ENCODE peak calls at places on chromosomes 7 and 10, in nine cellular contexts. X is nephron progenitor cell; E is AG09309; F is tibial artery; Q is colonic mucosa; T is stimulated activated CD4-positive, alpha-beta T cell treated with anti-CD3 and anti-CD28 coated beads, TNF-alpha, amount 100 ng/mL, for 24 hours; Y is OCI-LY7; Z is WTC11; J is naive thymus-derived CD8-positive, alpha-beta T cell. W is an unnamed sample.
A peak's percentile ranks its signal among the peaks of the same experiment; 100 is the strongest.

GRCh38 chr7:71636329-71636728 is 504.4 kb downstream of the GALNT17 start:
- DNase-seq in X (no peak), E (no peak), F (no peak), Q (no peak), T (no peak), Y (no peak), Z (peak; percentile 25), J (no peak), W (no peak)

GRCh38 chr10:34528320-34528719 is 286.8 kb downstream of the PARD3 start:
- DNase-seq in X (no peak), E (peak; percentile 81), F (no peak), Q (no peak), T (no peak), Y (no peak), Z (peak; percentile 27), J (no peak), W (no peak)

GRCh38 chr7:84714765-84715164 is 472.1 kb downstream of the SEMA3D start:
- DNase-seq in X (no peak), E (no peak), F (no peak), Q (no peak), T (no peak), Y (no peak), Z (no peak), J (no peak), W (no peak)

GRCh38 chr10:36171546-36171945 is 529.5 kb upstream of the FZD8 start:
- DNase-seq in X (no peak), E (no peak), F (no peak), Q (no peak), T (no peak), Y (no peak), Z (no peak), J (no peak), W (no peak)

GRCh38 chr7:46446151-46446550 is 525.1 kb upstream of the IGFBP3 start:
- DNase-seq in X (no peak), E (no peak), F (no peak), Q (no peak), T (no peak), Y (no peak), Z (no peak), J (no peak), W (no peak)

GRCh38 chr7:1394371-1394770 is 64.9 kb downstream of the MICALL2 start:
- DNase-seq in X (no peak), E (no peak), F (no peak), Q (no peak), T (no peak), Y (no peak), Z (no peak), J (no peak), W (no peak)

GRCh38 chr10:121880842-121881423 is 46.9 kb downstream of the ATE1 start:
- DNase-seq in X (no peak), E (no peak), F (no peak), Q (no peak), T (no peak), Y (peak; percentile 41), Z (no peak), J (no peak), W (no peak)

GRCh38 chr7:148783801-148784527 is 85.3 kb downstream of the CUL1 start:
- DNase-seq in X (no peak), E (no peak), F (no peak), Q (no peak), T (no peak), Y (no peak), Z (no peak), J (no peak), W (no peak)

GRCh38 chr10:60513281-60513680 is 123.6 kb upstream of the ANK3 start:
- DNase-seq in X (no peak), E (no peak), F (no peak), Q (no peak), T (no peak), Y (peak; percentile 13), Z (no peak), J (no peak), W (no peak)

GRCh38 chr10:113557389-113558321 is 4.8 kb downstream of the HABP2 start:
- DNase-seq in X (no peak), E (no peak), F (no peak), Q (no peak), T (no peak), Y (no peak), Z (peak; percentile 14), J (no peak), W (peak; percentile 54)

GRCh38 chr7:1586827-1587705 is 17.2 kb upstream of the PSMG3 start:
- DNase-seq in X (no peak), E (no peak), F (no peak), Q (no peak), T (no peak), Y (no peak), Z (no peak), J (no peak), W (no peak)

GRCh38 chr10:3401491-3401938 is 228.9 kb upstream of the PITRM1 start:
- DNase-seq in X (no peak), E (peak; percentile 74), F (no peak), Q (no peak), T (no peak), Y (no peak), Z (no peak), J (no peak), W (no peak)

GRCh38 chr10:75400769-75401568 is 595 bp downstream of the ZNF503 start:
- DNase-seq in X (peak; percentile 66), E (no peak), F (peak; percentile 62), Q (peak; percentile 61), T (no peak), Y (no peak), Z (peak; percentile 59), J (no peak), W (peak; percentile 73)

GRCh38 chr7:49803812-49804211 is 30.4 kb downstream of the VWC2 start:
- DNase-seq in X (no peak), E (no peak), F (no peak), Q (no peak), T (no peak), Y (no peak), Z (no peak), J (no peak), W (no peak)

GRCh38 chr10:80501913-80502521 is 35.7 kb upstream of the SH2D4B start:
- DNase-seq in X (no peak), E (no peak), F (no peak), Q (no peak), T (no peak), Y (no peak), Z (no peak), J (no peak), W (no peak)

GRCh38 chr7:31640329-31640728 is 46.7 kb upstream of the PPP1R17 start:
- DNase-seq in X (no peak), E (no peak), F (no peak), Q (no peak), T (no peak), Y (no peak), Z (no peak), J (no peak), W (no peak)

GRCh38 chr7:124276005-124276606 is 243.2 kb upstream of the TMEM229A start:
- DNase-seq in X (peak; percentile 34), E (no peak), F (no peak), Q (peak; percentile 23), T (no peak), Y (peak; percentile 33), Z (peak; percentile 68), J (no peak), W (no peak)

GRCh38 chr10:37734971-37735370 is 122.4 kb downstream of the ZNF248 start:
- DNase-seq in X (no peak), E (peak; percentile 2), F (no peak), Q (no peak), T (no peak), Y (no peak), Z (no peak), J (no peak), W (no peak)

GRCh38 chr10:99522078-99522479 is 10.7 kb upstream of the NKX2-3 start:
- DNase-seq in X (no peak), E (no peak), F (no peak), Q (peak; percentile 28), T (no peak), Y (no peak), Z (no peak), J (no peak), W (no peak)

GRCh38 chr10:60942604-60943269 is 1.2 kb downstream of the RHOBTB1 start:
- DNase-seq in X (peak; percentile 8), E (no peak), F (peak; percentile 62), Q (peak; percentile 49), T (no peak), Y (no peak), Z (no peak), J (no peak), W (peak; percentile 48)

GRCh38 chr10:7856685-7857084 is 38.4 kb downstream of the TAF3 start:
- DNase-seq in X (no peak), E (no peak), F (no peak), Q (no peak), T (no peak), Y (no peak), Z (no peak), J (no peak), W (no peak)

GRCh38 chr10:16597656-16598055 is 76.0 kb upstream of the C1QL3 start:
- DNase-seq in X (no peak), E (no peak), F (no peak), Q (no peak), T (no peak), Y (no peak), Z (no peak), J (no peak), W (no peak)

GRCh38 chr7:144594580-144594979 is 191.1 kb upstream of the NOBOX start:
- DNase-seq in X (no peak), E (no peak), F (no peak), Q (no peak), T (no peak), Y (no peak), Z (no peak), J (no peak), W (no peak)

GRCh38 chr10:102072867-102073527 is 7.8 kb downstream of the HPS6 start:
- DNase-seq in X (peak; percentile 85), E (peak; percentile 41), F (peak; percentile 90), Q (peak; percentile 88), T (peak; percentile 76), Y (peak; percentile 81), Z (peak; percentile 85), J (peak; percentile 66), W (peak; percentile 85)

GRCh38 chr10:79326361-79327089 is 20.7 kb upstream of the PPIF start:
- DNase-seq in X (no peak), E (no peak), F (no peak), Q (no peak), T (no peak), Y (no peak), Z (no peak), J (no peak), W (no peak)

GRCh38 chr7:25854608-25855497 is 297.1 kb upstream of the NFE2L3 start:
- DNase-seq in X (peak; percentile 74), E (peak; percentile 99), F (peak; percentile 79), Q (peak; percentile 86), T (no peak), Y (peak; percentile 51), Z (peak; percentile 70), J (no peak), W (peak; percentile 71)